ENCODE peak calls at places on chromosomes 3 and 15, in ten cellular contexts. Z, C, N, O, W, S, K, T, X and I are unnamed samples.

GRCh38 chr15:68609618-68610017 is 30.8 kb downstream of the CORO2B start:
- DNase-seq in Z (no peak), C (no peak), N (peak; percentile 97), O (no peak), W (no peak), S (peak; percentile 92), K (no peak), T (no peak), X (peak; percentile 94), I (no peak)

GRCh38 chr3:194087995-194088841 is 47.7 kb upstream of the HES1 start:
- DNase-seq in Z (peak; percentile 38), C (no peak), N (peak; percentile 49), O (no peak), W (no peak), S (no peak), K (no peak), T (no peak), X (no peak), I (no peak)

GRCh38 chr15:80581976-80582375 is 113.1 kb upstream of the ABHD17C start:
- DNase-seq in Z (no peak), C (no peak), N (peak; percentile 44), O (peak; percentile 22), W (no peak), S (no peak), K (no peak), T (peak; percentile 38), X (peak; percentile 27), I (no peak)

GRCh38 chr3:88150371-88150770 is 612 bp downstream of the C3orf38 start:
- DNase-seq in Z (peak; percentile 65), C (no peak), N (peak; percentile 17), O (no peak), W (no peak), S (peak; percentile 25), K (no peak), T (no peak), X (peak; percentile 39), I (peak; percentile 64)

GRCh38 chr15:58467121-58467721 is 35.4 kb downstream of the LIPC start:
- DNase-seq in Z (no peak), C (no peak), N (no peak), O (no peak), W (peak; percentile 4), S (no peak), K (no peak), T (no peak), X (no peak), I (no peak)

GRCh38 chr3:105356988-105357387 is 9.7 kb upstream of the ALCAM start:
- DNase-seq in Z (no peak), C (no peak), N (no peak), O (no peak), W (no peak), S (no peak), K (no peak), T (no peak), X (no peak), I (no peak)

GRCh38 chr3:192916455-192917257 is 1.0 kb downstream of the MB21D2 start:
- DNase-seq in Z (no peak), C (peak; percentile 93), N (peak; percentile 70), O (peak; percentile 63), W (peak; percentile 74), S (peak; percentile 71), K (peak; percentile 81), T (peak; percentile 73), X (peak; percentile 74), I (peak; percentile 68)

GRCh38 chr3:126292318-126293070 is 64.7 kb downstream of the KLF15 start:
- DNase-seq in Z (no peak), C (no peak), N (no peak), O (no peak), W (no peak), S (no peak), K (no peak), T (no peak), X (no peak), I (no peak)

GRCh38 chr3:30826381-30827061 is 67.9 kb downstream of the GADL1 start:
- DNase-seq in Z (no peak), C (no peak), N (peak; percentile 33), O (no peak), W (no peak), S (peak; percentile 2), K (no peak), T (no peak), X (peak; percentile 69), I (no peak)

GRCh38 chr15:27589260-27589659 is 509.9 kb downstream of the OCA2 start:
- DNase-seq in Z (no peak), C (no peak), N (no peak), O (no peak), W (no peak), S (no peak), K (no peak), T (no peak), X (no peak), I (no peak)

GRCh38 chr3:47377186-47377585 is 3.6 kb upstream of the PTPN23 start:
- DNase-seq in Z (no peak), C (no peak), N (no peak), O (no peak), W (no peak), S (no peak), K (no peak), T (no peak), X (no peak), I (no peak)

GRCh38 chr3:15051531-15051930 is 13.6 kb downstream of the MRPS25 start:
- DNase-seq in Z (no peak), C (peak; percentile 86), N (peak; percentile 49), O (no peak), W (peak; percentile 63), S (peak; percentile 60), K (peak; percentile 40), T (peak; percentile 20), X (peak; percentile 13), I (peak; percentile 70)

GRCh38 chr3:54822206-54822605 is 105.7 kb downstream of the LRTM1 start:
- DNase-seq in Z (no peak), C (no peak), N (peak; percentile 6), O (peak; percentile 29), W (no peak), S (peak; percentile 48), K (no peak), T (peak; percentile 59), X (peak; percentile 73), I (no peak)

GRCh38 chr15:58459562-58459961 is 27.8 kb downstream of the LIPC start:
- DNase-seq in Z (no peak), C (no peak), N (no peak), O (no peak), W (no peak), S (no peak), K (no peak), T (no peak), X (no peak), I (no peak)

GRCh38 chr3:157544501-157545139 is 41.4 kb upstream of the VEPH1 start:
- DNase-seq in Z (no peak), C (no peak), N (peak; percentile 91), O (peak; percentile 78), W (no peak), S (peak; percentile 93), K (no peak), T (peak; percentile 74), X (peak; percentile 89), I (no peak)

GRCh38 chr3:129289201-129289921 is 10.7 kb downstream of the HMCES start:
- DNase-seq in Z (no peak), C (no peak), N (peak; percentile 95), O (peak; percentile 88), W (no peak), S (peak; percentile 74), K (no peak), T (peak; percentile 86), X (peak; percentile 32), I (no peak)

GRCh38 chr15:90160781-90161727 is 40.1 kb upstream of the SEMA4B start:
- DNase-seq in Z (no peak), C (peak; percentile 79), N (no peak), O (no peak), W (no peak), S (no peak), K (no peak), T (no peak), X (no peak), I (no peak)

GRCh38 chr3:163490119-163490518 is 1588.2 kb downstream of the SI start:
- DNase-seq in Z (no peak), C (peak; percentile 76), N (peak; percentile 41), O (no peak), W (peak; percentile 82), S (peak; percentile 32), K (no peak), T (no peak), X (no peak), I (peak; percentile 31)
- TF ChIP-seq CTCF in Z (no peak), C (peak; percentile 74), N (peak; percentile 53), O (peak; percentile 42), W (peak; percentile 82), S (peak; percentile 42), K (peak; percentile 51), T (peak; percentile 16), X (no peak), I (peak; percentile 55)

DNA sequence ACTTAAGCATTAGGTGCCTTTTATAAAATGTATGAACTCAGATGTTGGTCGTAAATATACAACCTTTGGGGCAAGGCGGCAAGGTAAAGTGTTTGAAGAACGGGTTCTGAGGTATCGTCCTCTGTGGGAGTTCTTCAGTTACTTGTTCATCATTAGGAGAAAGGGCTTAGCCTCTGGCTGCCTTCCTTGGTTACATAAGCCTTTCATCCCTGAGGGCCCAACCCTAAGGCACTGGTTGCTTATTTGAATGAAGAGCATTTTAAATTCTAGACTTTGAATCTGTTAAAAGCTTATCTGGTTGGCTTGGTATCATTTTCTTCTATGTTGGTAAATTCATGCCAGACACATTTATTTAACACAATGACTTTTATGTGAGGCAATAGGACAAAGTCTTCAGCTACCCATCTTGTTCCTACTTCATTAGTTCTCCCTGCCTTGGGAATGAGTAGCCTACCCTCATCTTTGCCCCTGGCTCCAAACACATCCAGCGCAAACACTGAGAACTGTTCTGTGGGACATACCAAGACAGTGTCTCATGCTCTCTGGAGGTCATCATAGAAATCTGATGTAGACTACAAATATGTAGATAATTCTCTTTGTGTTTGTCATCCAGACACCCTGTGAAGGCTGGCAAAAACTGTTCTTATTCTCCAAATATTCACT is 12.4 kb upstream of the CCDC80 start:
- DNase-seq in Z (no peak), C (no peak), N (peak; percentile 98), O (peak; percentile 97), W (no peak), S (peak; percentile 85), K (no peak), T (peak; percentile 98), X (peak; percentile 98), I (no peak)
- TF ChIP-seq CTCF in Z (no peak), C (no peak), N (no peak), O (no peak), W (no peak), S (no peak), K (no peak), T (no peak), X (no peak), I (no peak)

GRCh38 chr3:13667330-13667729 is 118.4 kb downstream of the FBLN2 start:
- DNase-seq in Z (no peak), C (peak; percentile 49), N (no peak), O (no peak), W (no peak), S (no peak), K (no peak), T (no peak), X (no peak), I (no peak)
- TF ChIP-seq CTCF in Z (no peak), C (no peak), N (no peak), O (no peak), W (no peak), S (no peak), K (no peak), T (no peak), X (no peak), I (no peak)

DNA sequence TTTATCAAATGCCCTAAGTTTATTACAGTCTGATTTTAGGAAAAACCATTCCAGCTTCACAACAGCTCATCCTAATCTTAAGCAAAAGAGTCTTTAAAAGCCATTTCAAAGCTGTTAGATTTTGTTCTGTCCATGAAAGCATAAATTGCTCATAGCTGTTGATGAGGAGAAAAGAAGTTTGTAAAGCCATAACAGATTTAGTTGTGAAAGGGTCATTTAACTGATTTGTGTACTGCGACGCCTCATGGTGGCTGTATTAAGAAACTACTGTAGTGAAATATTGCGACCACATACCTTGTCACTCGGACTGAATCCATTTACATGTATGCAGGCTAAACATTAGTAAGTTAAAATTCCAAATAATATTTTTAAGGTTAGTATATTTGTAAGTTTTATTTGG is 20.9 kb downstream of the BBX start:
- DNase-seq in Z (no peak), C (peak; percentile 51), N (peak; percentile 31), O (no peak), W (peak; percentile 9), S (peak; percentile 46), K (no peak), T (no peak), X (peak; percentile 20), I (no peak)
- TF ChIP-seq CTCF in Z (peak; percentile 40), C (peak; percentile 65), N (no peak), O (peak; percentile 7), W (peak; percentile 40), S (peak; percentile 33), K (peak; percentile 16), T (peak; percentile 6), X (no peak), I (no peak)